ENCODE peak calls at places on chromosomes 12 and 14, in five cellular contexts. U is choroid plexus epithelial cell, D is fibroblast of pulmonary artery, R is astrocyte of the cerebellum, E is activated B cell treated with CpG ODN at 0.5 μM for 24 hours. V is an unnamed sample.
A peak's percentile ranks its signal among the peaks of the same experiment; 100 is the strongest.

GRCh38 chr12:69254046-69254445 is 14.7 kb downstream of the CPSF6 start:
- DNase-seq in U (peak; percentile 80), D (peak; percentile 72), R (no peak), E (no peak), V (no peak)

GRCh38 chr14:89973234-89973823 is 17.6 kb downstream of the TDP1 start:
- DNase-seq in U (peak; percentile 90), D (peak; percentile 83), R (peak; percentile 64), E (no peak), V (peak; percentile 74)

GRCh38 chr14:91111443-91111842 is 2.4 kb upstream of the DGLUCY start:
- DNase-seq in U (no peak), D (no peak), R (no peak), E (no peak), V (no peak)

GRCh38 chr14:86088156-86088555 is 558.2 kb downstream of the FLRT2 start:
- DNase-seq in U (no peak), D (no peak), R (no peak), E (no peak), V (no peak)

GRCh38 chr12:121038861-121039654 is at the start of gene OASL:
- DNase-seq in U (peak; percentile 56), D (peak; percentile 57), R (no peak), E (peak; percentile 48), V (no peak)

GRCh38 chr14:93986972-93987371 is 10.1 kb upstream of the CCDC197 start:
- DNase-seq in U (no peak), D (no peak), R (no peak), E (no peak), V (no peak)

GRCh38 chr12:24425601-24425970 is 476.1 kb upstream of the SOX5 start:
- DNase-seq in U (peak; percentile 92), D (peak; percentile 2), R (peak; percentile 42), E (no peak), V (no peak)

GRCh38 chr14:35808076-35808657 is 928 bp downstream of the RALGAPA1 start:
- DNase-seq in U (peak; percentile 18), D (no peak), R (no peak), E (no peak), V (no peak)

GRCh38 chr14:61940669-61941420 is 178.6 kb downstream of the SNAPC1 start:
- DNase-seq in U (no peak), D (no peak), R (no peak), E (no peak), V (no peak)

GRCh38 chr14:93909429-93910128 is 17.6 kb upstream of the FAM181A start:
- DNase-seq in U (no peak), D (peak; percentile 3), R (peak; percentile 44), E (no peak), V (no peak)

GRCh38 chr12:57341275-57341990 is 89.4 kb downstream of the R3HDM2 start:
- DNase-seq in U (peak; percentile 77), D (peak; percentile 30), R (no peak), E (no peak), V (no peak)

GRCh38 chr14:93012516-93013367 is 89.8 kb downstream of the CHGA start:
- DNase-seq in U (peak; percentile 54), D (no peak), R (no peak), E (no peak), V (no peak)

GRCh38 chr14:97408937-97409860 is 612.0 kb downstream of the VRK1 start:
- DNase-seq in U (no peak), D (no peak), R (no peak), E (no peak), V (no peak)

GRCh38 chr14:32224731-32225377 is 21.8 kb upstream of the RNU6-8 start:
- DNase-seq in U (peak; percentile 90), D (peak; percentile 40), R (peak; percentile 47), E (no peak), V (no peak)

GRCh38 chr14:78933948-78934524 is 763.9 kb downstream of the NRXN3 start:
- DNase-seq in U (peak; percentile 69), D (peak; percentile 63), R (peak; percentile 12), E (no peak), V (no peak)

GRCh38 chr12:31928246-31929139 is 30.7 kb upstream of the RESF1 start:
- DNase-seq in U (peak; percentile 11), D (no peak), R (no peak), E (no peak), V (no peak)

GRCh38 chr14:52061380-52061779 is 7.5 kb downstream of the NID2 start:
- DNase-seq in U (no peak), D (no peak), R (no peak), E (no peak), V (no peak)

GRCh38 chr12:89862511-89863331 is 154.1 kb upstream of the ATP2B1 start:
- DNase-seq in U (peak; percentile 36), D (no peak), R (no peak), E (peak; percentile 30), V (no peak)

GRCh38 chr12:2944401-2945047 is 14.7 kb upstream of the TEAD4 start:
- DNase-seq in U (peak; percentile 50), D (peak; percentile 39), R (no peak), E (peak; percentile 32), V (peak; percentile 73)

GRCh38 chr12:68565391-68565903 is 45.3 kb upstream of the RAP1B start:
- DNase-seq in U (peak; percentile 88), D (peak; percentile 64), R (peak; percentile 49), E (no peak), V (no peak)

GRCh38 chr14:65620195-65620594 is 207.7 kb downstream of the FUT8 start:
- DNase-seq in U (no peak), D (peak; percentile 39), R (no peak), E (no peak), V (no peak)

GRCh38 chr14:100749967-100750597 is 23.4 kb downstream of the DLK1 start:
- DNase-seq in U (no peak), D (no peak), R (no peak), E (no peak), V (no peak)

GRCh38 chr12:102197789-102198188 is at the start of gene PMCH:
- DNase-seq in U (peak; percentile 58), D (peak; percentile 31), R (peak; percentile 16), E (no peak), V (no peak)

GRCh38 chr12:96698521-96698920 is 208.5 kb upstream of the NEDD1 start:
- DNase-seq in U (peak; percentile 3), D (no peak), R (no peak), E (no peak), V (no peak)

GRCh38 chr12:102638777-102639176 is 158.4 kb upstream of the IGF1 start:
- DNase-seq in U (peak; percentile 57), D (peak; percentile 33), R (no peak), E (no peak), V (no peak)

GRCh38 chr14:76654573-76654955 is 106.7 kb upstream of the VASH1 start:
- DNase-seq in U (no peak), D (no peak), R (no peak), E (no peak), V (no peak)

GRCh38 chr12:26097046-26097878 is 27.6 kb downstream of the BHLHE41 start:
- DNase-seq in U (peak; percentile 87), D (peak; percentile 85), R (peak; percentile 64), E (peak; percentile 39), V (no peak)

GRCh38 chr14:68787235-68787727 is 5.6 kb downstream of the ZFP36L1 start:
- DNase-seq in U (no peak), D (no peak), R (no peak), E (no peak), V (peak; percentile 69)

DNA sequence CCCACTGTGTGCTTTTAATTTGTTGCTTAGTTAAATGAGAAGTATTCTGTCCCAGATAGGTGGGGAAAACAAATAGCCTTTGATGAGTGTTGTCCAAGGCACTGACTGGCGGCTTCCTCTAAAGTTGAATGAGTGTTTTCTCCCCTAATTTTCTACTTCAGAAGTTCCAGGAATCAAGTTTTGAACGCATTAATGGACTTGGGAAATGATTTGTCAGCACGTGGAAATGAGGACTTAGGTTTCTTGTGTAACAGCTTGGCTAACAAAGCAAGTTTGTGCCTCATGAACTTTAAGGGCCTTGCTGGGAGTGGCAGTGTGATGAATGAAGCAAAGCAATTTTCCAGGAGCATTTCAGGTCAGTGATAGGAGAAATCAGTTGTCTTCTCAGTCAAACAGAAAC is 56.9 kb downstream of the LIN52 start:
- DNase-seq in U (peak; percentile 18), D (peak; percentile 15), R (no peak), E (no peak), V (no peak)
- TF ChIP-seq CTCF in U (no peak), D (no peak), R (no peak), E (no peak), V (no peak)

GRCh38 chr12:74418573-74418972 is 119.1 kb upstream of the ATXN7L3B start:
- DNase-seq in U (no peak), D (no peak), R (no peak), E (no peak), V (no peak)

GRCh38 chr12:74408601-74409166 is 129.0 kb upstream of the ATXN7L3B start:
- DNase-seq in U (no peak), D (no peak), R (no peak), E (no peak), V (no peak)

GRCh38 chr12:74415633-74416032 is 122.0 kb upstream of the ATXN7L3B start:
- DNase-seq in U (peak; percentile 54), D (peak; percentile 39), R (no peak), E (no peak), V (no peak)

DNA sequence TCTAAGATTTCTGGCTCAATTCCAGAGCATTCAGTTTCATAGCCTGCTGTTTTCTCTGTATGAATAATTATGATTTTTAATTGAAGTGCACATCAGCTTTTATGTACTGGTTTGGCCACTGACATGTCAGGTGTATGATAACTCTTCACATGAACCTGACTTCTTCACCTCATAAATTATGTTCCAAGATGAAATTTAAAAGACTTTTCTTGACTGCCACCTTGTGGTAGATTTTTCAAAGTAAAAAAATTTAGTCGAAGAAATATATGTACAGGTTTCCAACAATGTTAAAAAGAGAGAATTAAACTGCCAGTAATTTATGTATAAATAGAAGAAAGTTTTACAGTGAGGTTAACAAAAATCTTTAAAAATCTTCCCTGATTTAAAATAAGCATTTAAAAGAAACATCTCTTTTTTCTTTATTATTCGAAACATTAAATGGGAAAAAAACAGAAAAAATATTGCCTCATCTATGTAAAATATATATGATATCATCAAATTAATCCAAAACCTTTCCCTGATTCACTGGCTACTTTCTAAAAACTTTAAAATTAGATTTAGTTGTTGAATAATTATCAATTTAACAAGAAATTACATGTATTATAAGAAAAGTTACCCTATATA is 124.9 kb upstream of the ATXN7L3B start:
- DNase-seq in U (peak; percentile 36), D (peak; percentile 32), R (peak; percentile 1), E (no peak), V (no peak)
- TF ChIP-seq CTCF in U (peak; percentile 44), D (peak; percentile 34), R (no peak), E (no peak), V (peak; percentile 78)

DNA sequence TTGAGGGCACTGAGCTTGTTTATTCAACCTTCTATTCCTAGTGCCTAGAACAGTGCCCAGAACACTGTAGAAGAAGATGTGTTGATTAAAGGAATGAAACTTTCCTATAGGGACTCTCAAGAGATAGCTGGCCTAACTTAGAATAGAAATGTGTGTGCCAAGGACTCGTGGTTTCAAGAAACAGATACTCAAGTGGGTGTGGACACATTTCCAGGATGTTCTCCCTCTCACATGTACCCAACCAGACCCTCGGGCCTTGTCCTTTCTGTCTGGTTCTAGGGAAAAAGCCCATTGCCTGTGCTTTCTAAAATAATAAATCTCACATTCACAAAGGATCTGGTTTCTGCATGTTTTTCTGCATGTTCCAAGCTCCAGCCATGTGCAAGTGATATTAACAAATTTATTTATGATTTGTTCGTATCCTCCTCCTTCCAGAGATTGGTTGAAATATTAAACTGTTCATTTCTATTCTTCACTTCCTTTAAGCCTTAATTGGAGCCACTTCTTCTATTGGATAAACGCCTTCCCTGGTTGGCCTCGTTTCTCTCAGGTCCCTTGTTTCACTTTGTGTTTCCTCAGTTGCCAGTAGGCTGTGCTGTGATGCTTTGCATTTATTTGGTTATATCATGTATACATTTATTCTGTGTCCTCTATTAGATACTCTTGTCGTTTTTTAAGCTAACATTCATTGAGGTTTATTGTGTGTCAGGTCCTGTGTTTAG is 89.8 kb downstream of the CRADD start:
- DNase-seq in U (peak; percentile 90), D (peak; percentile 85), R (no peak), E (no peak), V (no peak)
- TF ChIP-seq CTCF in U (peak; percentile 80), D (peak; percentile 82), R (peak; percentile 71), E (no peak), V (peak; percentile 51)

GRCh38 chr12:54357802-54358619 is 6.3 kb downstream of the GPR84 start:
- DNase-seq in U (peak; percentile 57), D (no peak), R (no peak), E (no peak), V (no peak)
- TF ChIP-seq CTCF in U (no peak), D (no peak), R (no peak), E (no peak), V (peak; percentile 7)

V was measured in type B pancreatic cell.